ENCODE peak calls at places on chromosomes 11 and 22, in ten cellular contexts. Q is mucosa of descending colon; C is AG09319; G is breast epithelium; X is CD4-positive, alpha-beta T cell; I is OCI-LY7; W is AG04450; N is lung; M is A549; B is neural progenitor cell. A is an unnamed sample.

GRCh38 chr11:74683279-74683871 is 47.9 kb downstream of the CHRDL2 start:
- DNase-seq in C (no peak), G (no peak), N (no peak), B (peak), Q (peak), W (no peak), M (no peak), I (no peak), X (no peak), A (peak)

GRCh38 chr11:41099654-41100053 is 359.8 kb downstream of the LRRC4C start:
- DNase-seq in W (no peak), N (no peak), B (no peak), Q (no peak), G (no peak), X (no peak), I (no peak), C (no peak), M (no peak), A (no peak)

GRCh38 chr11:122917311-122917710 is 34.8 kb downstream of the JHY start:
- DNase-seq in C (no peak), B (no peak), X (no peak), W (no peak), N (peak), I (no peak), M (no peak), G (no peak), Q (no peak), A (no peak)

GRCh38 chr11:128544625-128545024 is 42.7 kb downstream of the ETS1 start:
- DNase-seq in B (peak), I (no peak), M (no peak), G (no peak), X (no peak), W (peak), Q (no peak), N (no peak), C (no peak), A (no peak)

GRCh38 chr11:82507288-82507687 is 226.4 kb downstream of the FAM181B start:
- DNase-seq in N (no peak), I (no peak), Q (no peak), G (no peak), C (no peak), W (no peak), X (no peak), B (no peak), M (no peak), A (no peak)

GRCh38 chr11:17563248-17563647 is 16.2 kb downstream of the OTOG start:
- DNase-seq in I (no peak), M (no peak), G (peak), W (no peak), B (peak), Q (no peak), X (no peak), C (no peak), N (no peak), A (no peak)

GRCh38 chr11:71300187-71300586 is 47.8 kb upstream of the SHANK2 start:
- DNase-seq in Q (no peak), X (no peak), W (no peak), G (no peak), N (no peak), I (no peak), B (no peak), M (no peak), C (no peak), A (no peak)

GRCh38 chr22:39215070-39215396 is 29.7 kb downstream of the PDGFB start:
- DNase-seq in I (no peak), W (no peak), N (no peak), M (no peak), Q (no peak), C (no peak), B (no peak), X (no peak), G (no peak), A (no peak)

GRCh38 chr11:40281055-40281580 is 1178.3 kb downstream of the LRRC4C start:
- DNase-seq in M (no peak), C (no peak), X (no peak), B (no peak), W (no peak), G (no peak), N (no peak), Q (no peak), I (no peak), A (no peak)

GRCh38 chr22:23383491-23384450 is 196.3 kb downstream of the IGLL1 start:
- DNase-seq in B (peak), I (no peak), Q (no peak), G (no peak), X (no peak), C (no peak), W (no peak), N (no peak), M (no peak), A (no peak)

GRCh38 chr11:10366568-10367331 is 61.9 kb downstream of the ADM start:
- DNase-seq in Q (peak), G (no peak), I (peak), C (peak), W (peak), M (peak), N (peak), X (peak), B (peak), A (peak)

GRCh38 chr22:27637604-27638003 is 164.0 kb downstream of the MN1 start:
- DNase-seq in C (no peak), B (no peak), X (no peak), G (no peak), M (no peak), I (no peak), N (no peak), W (no peak), Q (no peak), A (no peak)

GRCh38 chr22:17260291-17260690 is 41.1 kb upstream of the ADA2 start:
- DNase-seq in B (no peak), X (no peak), Q (no peak), N (no peak), W (no peak), G (no peak), M (no peak), I (no peak), C (no peak), A (no peak)

GRCh38 chr11:27717801-27718229 is 17.6 kb upstream of the BDNF start:
- DNase-seq in G (no peak), M (no peak), W (no peak), X (no peak), I (no peak), B (peak), Q (no peak), N (no peak), C (no peak), A (no peak)

GRCh38 chr11:57309106-57310059 is 15.4 kb downstream of the TNKS1BP1 start:
- DNase-seq in C (no peak), M (no peak), G (no peak), W (no peak), I (no peak), N (no peak), Q (no peak), B (no peak), X (no peak), A (no peak)
- TF ChIP-seq CTCF in C (no peak), M (no peak), G (no peak), W (no peak), I (no peak), N (no peak), Q (no peak), B (no peak), X (no peak), A (no peak)

GRCh38 chr22:21829523-21829922 is 37.9 kb downstream of the MAPK1 start:
- DNase-seq in C (no peak), X (no peak), I (no peak), B (no peak), M (no peak), Q (no peak), N (no peak), W (no peak), G (no peak), A (no peak)
- TF ChIP-seq CTCF in C (no peak), X (no peak), I (no peak), B (no peak), M (no peak), Q (no peak), N (no peak), W (no peak), G (no peak), A (no peak)

GRCh38 chr11:66344550-66345315 is at the start of gene BRMS1:
- DNase-seq in G (peak), M (peak), Q (peak), W (peak), B (peak), I (peak), X (peak), C (peak), N (peak), A (peak)
- TF ChIP-seq CTCF in G (no peak), M (no peak), Q (peak), W (peak), B (peak), I (no peak), X (no peak), C (peak), N (no peak), A (no peak)

GRCh38 chr11:62050716-62051115 is 73.1 kb upstream of the INCENP start:
- DNase-seq in I (no peak), W (no peak), B (no peak), C (no peak), N (no peak), M (no peak), Q (no peak), G (no peak), X (no peak), A (no peak)

GRCh38 chr11:62057069-62057468 is 66.7 kb upstream of the INCENP start:
- DNase-seq in G (no peak), B (no peak), I (no peak), Q (no peak), N (no peak), C (no peak), M (no peak), X (no peak), W (no peak), A (no peak)

GRCh38 chr11:62054484-62055121 is 69.2 kb upstream of the INCENP start:
- DNase-seq in N (peak), C (peak), W (no peak), I (peak), B (no peak), G (no peak), M (peak), X (no peak), Q (peak), A (peak)

GRCh38 chr11:62055970-62056369 is 67.8 kb upstream of the INCENP start:
- DNase-seq in W (no peak), Q (no peak), X (no peak), N (no peak), B (no peak), M (no peak), I (no peak), G (no peak), C (no peak), A (no peak)

DNA sequence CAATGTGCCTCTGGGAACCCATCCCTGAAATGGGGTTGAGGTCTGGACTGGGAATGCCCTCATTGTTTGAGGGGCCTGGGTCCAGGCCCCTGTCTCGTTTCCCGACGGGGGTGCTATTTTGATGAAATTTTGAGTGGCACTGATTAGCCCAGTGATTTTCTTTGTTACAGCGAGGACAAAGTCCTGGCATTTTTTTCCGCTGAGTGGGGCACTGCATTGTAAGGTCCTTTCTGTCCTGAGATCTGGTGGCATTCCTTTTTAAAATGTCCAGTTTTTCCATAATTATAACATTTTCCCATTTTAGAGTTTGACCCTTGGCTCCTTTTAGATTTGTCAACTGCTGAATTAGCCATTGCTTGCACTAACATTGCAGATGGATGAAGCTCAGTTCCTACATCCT is 69.7 kb upstream of the INCENP start:
- DNase-seq in B (no peak), G (no peak), I (no peak), X (no peak), C (no peak), Q (no peak), W (no peak), N (no peak), M (no peak), A (no peak)
- TF ChIP-seq CTCF in B (no peak), G (no peak), I (no peak), X (no peak), C (no peak), Q (no peak), W (no peak), N (no peak), M (no peak), A (no peak)

GRCh38 chr11:108027057-108027456 is 18.4 kb downstream of the CUL5 start:
- DNase-seq in X (no peak), Q (no peak), N (no peak), W (no peak), M (no peak), I (no peak), C (no peak), B (no peak), G (no peak), A (no peak)
- TF ChIP-seq CTCF in X (no peak), Q (no peak), N (no peak), W (no peak), M (peak), I (peak), C (no peak), B (peak), G (no peak), A (no peak)

GRCh38 chr11:11842426-11843008 is 745 bp downstream of the USP47 start:
- DNase-seq in N (peak), Q (peak), I (peak), W (no peak), C (peak), X (peak), M (peak), G (peak), B (peak), A (peak)

GRCh38 chr11:11841605-11842425 is at the start of gene USP47:
- DNase-seq in C (no peak), B (peak), I (peak), M (peak), G (peak), W (peak), X (peak), N (peak), Q (peak), A (peak)

GRCh38 chr11:11843642-11844041 is 1.9 kb downstream of the USP47 start:
- DNase-seq in I (no peak), G (no peak), W (no peak), M (no peak), C (no peak), Q (no peak), X (no peak), N (no peak), B (no peak), A (no peak)

GRCh38 chr11:11844272-11844671 is 2.5 kb downstream of the USP47 start:
- DNase-seq in W (no peak), I (no peak), M (no peak), Q (no peak), G (no peak), C (no peak), B (no peak), N (no peak), X (no peak), A (no peak)

GRCh38 chr11:11843233-11843632 is 1.5 kb downstream of the USP47 start:
- DNase-seq in C (no peak), B (peak), N (no peak), M (peak), X (no peak), Q (no peak), I (peak), W (peak), G (no peak), A (no peak)
- TF ChIP-seq CTCF in C (no peak), B (no peak), N (no peak), M (no peak), X (no peak), Q (no peak), I (no peak), W (no peak), G (no peak), A (no peak)